ENCODE peak calls at places on chromosome 16, in five cellular contexts. L is cardiac muscle cell, K is neural progenitor cell, R is AG20443, Y is NCI-H510A. B is an unnamed sample.

GRCh38 chr16:57828272-57829161 is 26.2 kb upstream of the KIFC3 start:
- DNase-seq in L (no peak), K (no peak), R (no peak), Y (no peak), B (peak; percentile 54)

GRCh38 chr16:17161034-17161433 is 309.7 kb downstream of the XYLT1 start:
- DNase-seq in L (no peak), K (peak; percentile 94), R (no peak), Y (no peak), B (no peak)

GRCh38 chr16:71666928-71667707 is 41.1 kb downstream of the MARVELD3 start:
- DNase-seq in L (no peak), K (no peak), R (no peak), Y (no peak), B (no peak)

GRCh38 chr16:89172901-89173628 is 1.5 kb downstream of the CDH15 start:
- DNase-seq in L (no peak), K (peak; percentile 30), R (no peak), Y (no peak), B (no peak)

GRCh38 chr16:27434141-27435051 is 32.4 kb downstream of the IL21R start:
- DNase-seq in L (no peak), K (no peak), R (no peak), Y (no peak), B (no peak)

GRCh38 chr16:64172652-64173051 is 949.2 kb downstream of the CDH11 start:
- DNase-seq in L (no peak), K (no peak), R (no peak), Y (no peak), B (no peak)

GRCh38 chr16:88500255-88500661 is 47.2 kb downstream of the ZFPM1 start:
- DNase-seq in L (no peak), K (no peak), R (no peak), Y (no peak), B (no peak)

GRCh38 chr16:84687715-84688114 is 12.1 kb upstream of the USP10 start:
- DNase-seq in L (no peak), K (no peak), R (peak; percentile 79), Y (no peak), B (no peak)

GRCh38 chr16:27313422-27314160 is at the start of gene IL4R:
- DNase-seq in L (peak; percentile 76), K (peak; percentile 73), R (peak; percentile 85), Y (peak; percentile 30), B (peak; percentile 46)

GRCh38 chr16:67538666-67539101 is 10.1 kb downstream of the RIPOR1 start:
- DNase-seq in L (no peak), K (peak; percentile 20), R (no peak), Y (no peak), B (no peak)

GRCh38 chr16:2190002-2190658 is 6.3 kb downstream of the CASKIN1 start:
- DNase-seq in L (no peak), K (no peak), R (no peak), Y (no peak), B (no peak)

GRCh38 chr16:76926595-76926994 is 264.4 kb upstream of the MON1B start:
- DNase-seq in L (no peak), K (no peak), R (no peak), Y (no peak), B (no peak)

GRCh38 chr16:17377360-17378324 is 93.1 kb downstream of the XYLT1 start:
- DNase-seq in L (no peak), K (peak; percentile 84), R (peak; percentile 57), Y (no peak), B (no peak)

GRCh38 chr16:67375161-67375560 is 18.1 kb downstream of the TPPP3 start:
- DNase-seq in L (no peak), K (no peak), R (no peak), Y (no peak), B (no peak)

GRCh38 chr16:85123891-85124635 is 11.8 kb upstream of the CIBAR2 start:
- DNase-seq in L (no peak), K (peak; percentile 40), R (peak; percentile 87), Y (no peak), B (no peak)

GRCh38 chr16:370443-370842 is at the start of gene MRPL28:
- DNase-seq in L (peak; percentile 97), K (peak; percentile 96), R (peak; percentile 98), Y (peak; percentile 79), B (peak; percentile 97)

GRCh38 chr16:56604966-56605365 is 3.4 kb upstream of the MT2A start:
- DNase-seq in L (no peak), K (no peak), R (no peak), Y (no peak), B (no peak)

GRCh38 chr16:3401719-3402397 is 843 bp downstream of the ZNF174 start:
- DNase-seq in L (peak; percentile 37), K (peak; percentile 50), R (peak; percentile 31), Y (no peak), B (peak; percentile 68)

GRCh38 chr16:85072947-85073346 is 39.3 kb downstream of the CIBAR2 start:
- DNase-seq in L (no peak), K (no peak), R (peak; percentile 94), Y (no peak), B (no peak)

GRCh38 chr16:27465483-27465879 is 63.5 kb downstream of the IL21R start:
- DNase-seq in L (no peak), K (no peak), R (no peak), Y (no peak), B (no peak)

GRCh38 chr16:87264634-87265033 is 52.6 kb downstream of the C16orf95 start:
- DNase-seq in L (no peak), K (no peak), R (no peak), Y (no peak), B (no peak)

GRCh38 chr16:24348511-24349290 is 92.6 kb downstream of the CACNG3 start:
- DNase-seq in L (peak; percentile 12), K (peak; percentile 54), R (no peak), Y (no peak), B (no peak)

GRCh38 chr16:4976079-4976478 is 17.9 kb downstream of the SEC14L5 start:
- DNase-seq in L (no peak), K (no peak), R (no peak), Y (no peak), B (no peak)

GRCh38 chr16:30651124-30652004 is 604 bp downstream of the PRR14 start:
- DNase-seq in L (peak; percentile 74), K (peak; percentile 84), R (peak; percentile 89), Y (peak; percentile 70), B (peak; percentile 88)

GRCh38 chr16:65069090-65069489 is 52.8 kb downstream of the CDH11 start:
- DNase-seq in L (no peak), K (no peak), R (peak; percentile 43), Y (no peak), B (no peak)

GRCh38 chr16:81645303-81645702 is 133.8 kb upstream of the PLCG2 start:
- DNase-seq in L (peak; percentile 97), K (peak; percentile 37), R (peak; percentile 94), Y (peak; percentile 79), B (no peak)